ENCODE peak calls at places on chromosome 10, in ten cellular contexts. J is cardiac muscle cell; U is Right ventricle myocardium superior; A is WTC11; R is aorta; L is HFFc6; K is H54; Q is HS-27A; I is RPMI7951; Y is stimulated activated CD4-positive, alpha-beta T cell treated with anti-CD3 and anti-CD28 coated beads, Interleukin-1b, Interleukin-23, amount 100 ng/mL, for 48 hours. G is an unnamed sample.

GRCh38 chr10:69573056-69573806 is at the start of gene NEUROG3:
- DNase-seq in J (no peak), U (peak; percentile 56), A (peak; percentile 56), R (no peak), L (no peak), K (no peak), Q (no peak), I (no peak), Y (no peak), G (no peak)

GRCh38 chr10:34434119-34434594 is 380.9 kb downstream of the PARD3 start:
- DNase-seq in J (peak; percentile 73), U (no peak), A (no peak), R (no peak), L (peak; percentile 54), K (no peak), Q (peak; percentile 3), I (peak; percentile 41), Y (no peak), G (no peak)

GRCh38 chr10:69831231-69831855 is 29.6 kb downstream of the COL13A1 start:
- DNase-seq in J (no peak), U (no peak), A (no peak), R (no peak), L (peak; percentile 50), K (peak; percentile 69), Q (no peak), I (no peak), Y (no peak), G (no peak)

GRCh38 chr10:95327367-95327766 is 36.6 kb upstream of the PDLIM1 start:
- DNase-seq in J (peak; percentile 72), U (peak; percentile 75), A (no peak), R (no peak), L (peak; percentile 40), K (no peak), Q (no peak), I (peak; percentile 58), Y (no peak), G (no peak)

GRCh38 chr10:24209946-24210491 is 1.1 kb downstream of the KIAA1217 start:
- DNase-seq in J (peak; percentile 73), U (no peak), A (no peak), R (no peak), L (peak; percentile 31), K (peak; percentile 18), Q (no peak), I (peak; percentile 65), Y (peak; percentile 72), G (no peak)

GRCh38 chr10:61475449-61475873 is 22.3 kb upstream of the TMEM26 start:
- DNase-seq in J (peak; percentile 49), U (no peak), A (no peak), R (no peak), L (no peak), K (no peak), Q (no peak), I (peak; percentile 19), Y (no peak), G (peak; percentile 68)

GRCh38 chr10:88980247-88980646 is 10.4 kb upstream of the FAS start:
- DNase-seq in J (no peak), U (no peak), A (no peak), R (no peak), L (no peak), K (no peak), Q (no peak), I (no peak), Y (no peak), G (no peak)

GRCh38 chr10:1132584-1132983 is 76.4 kb downstream of the WDR37 start:
- DNase-seq in J (no peak), U (no peak), A (no peak), R (no peak), L (no peak), K (no peak), Q (no peak), I (no peak), Y (no peak), G (no peak)

GRCh38 chr10:3635248-3635647 is 149.8 kb downstream of the KLF6 start:
- DNase-seq in J (no peak), U (no peak), A (no peak), R (no peak), L (no peak), K (no peak), Q (no peak), I (no peak), Y (no peak), G (no peak)

GRCh38 chr10:107873007-107873406 is 708.5 kb upstream of the SORCS1 start:
- DNase-seq in J (no peak), U (no peak), A (no peak), R (no peak), L (no peak), K (no peak), Q (no peak), I (no peak), Y (no peak), G (no peak)

GRCh38 chr10:97874332-97874731 is 24.7 kb downstream of the GOLGA7B start:
- DNase-seq in J (no peak), U (no peak), A (no peak), R (no peak), L (no peak), K (no peak), Q (no peak), I (no peak), Y (no peak), G (no peak)

GRCh38 chr10:4519691-4520402 is 306.2 kb upstream of the AKR1E2 start:
- DNase-seq in J (peak; percentile 95), U (no peak), A (no peak), R (no peak), L (no peak), K (no peak), Q (no peak), I (peak; percentile 31), Y (no peak), G (no peak)

GRCh38 chr10:44752451-44753441 is 158.4 kb upstream of the TMEM72 start:
- DNase-seq in J (peak; percentile 78), U (no peak), A (no peak), R (no peak), L (peak; percentile 90), K (peak; percentile 14), Q (peak; percentile 60), I (peak; percentile 90), Y (no peak), G (no peak)

GRCh38 chr10:34575882-34576281 is 239.2 kb downstream of the PARD3 start:
- DNase-seq in J (peak; percentile 17), U (no peak), A (no peak), R (no peak), L (no peak), K (peak; percentile 10), Q (no peak), I (peak; percentile 28), Y (no peak), G (no peak)

GRCh38 chr10:10599994-10600393 is 417.7 kb upstream of the CELF2 start:
- DNase-seq in J (no peak), U (no peak), A (no peak), R (no peak), L (no peak), K (no peak), Q (no peak), I (no peak), Y (no peak), G (no peak)

GRCh38 chr10:20271490-20271889 is 455.3 kb downstream of the PLXDC2 start:
- DNase-seq in J (no peak), U (no peak), A (no peak), R (no peak), L (no peak), K (no peak), Q (no peak), I (no peak), Y (no peak), G (no peak)

GRCh38 chr10:72784551-72785421 is 92.8 kb downstream of the MCU start:
- DNase-seq in J (peak; percentile 91), U (peak; percentile 53), A (peak; percentile 28), R (peak; percentile 84), L (peak; percentile 88), K (peak; percentile 45), Q (peak; percentile 62), I (peak; percentile 82), Y (no peak), G (no peak)

GRCh38 chr10:110918269-110918632 is 729 bp downstream of the BBIP1 start:
- DNase-seq in J (no peak), U (peak; percentile 98), A (peak; percentile 98), R (peak; percentile 99), L (peak; percentile 95), K (peak; percentile 72), Q (peak; percentile 74), I (peak; percentile 93), Y (peak; percentile 87), G (peak; percentile 54)

GRCh38 chr10:5466451-5466996 is 32.8 kb downstream of the CALML5 start:
- DNase-seq in J (peak; percentile 87), U (no peak), A (peak; percentile 64), R (no peak), L (peak; percentile 87), K (no peak), Q (no peak), I (peak; percentile 90), Y (no peak), G (no peak)

GRCh38 chr10:72056932-72057751 is 31.2 kb downstream of the SPOCK2 start:
- DNase-seq in J (no peak), U (no peak), A (no peak), R (no peak), L (no peak), K (no peak), Q (no peak), I (no peak), Y (no peak), G (no peak)

GRCh38 chr10:24694086-24694485 is 29.6 kb downstream of the ARHGAP21 start:
- DNase-seq in J (peak; percentile 56), U (no peak), A (no peak), R (no peak), L (no peak), K (no peak), Q (no peak), I (peak; percentile 57), Y (no peak), G (no peak)

GRCh38 chr10:12504176-12504575 is 154.8 kb downstream of the CAMK1D start:
- DNase-seq in J (no peak), U (no peak), A (no peak), R (peak; percentile 63), L (no peak), K (no peak), Q (no peak), I (no peak), Y (no peak), G (no peak)

GRCh38 chr10:1874533-1874932 is 137.2 kb upstream of the ADARB2 start:
- DNase-seq in J (no peak), U (no peak), A (no peak), R (no peak), L (no peak), K (no peak), Q (no peak), I (no peak), Y (no peak), G (no peak)

GRCh38 chr10:30500534-30500933 is 66.5 kb downstream of the MAP3K8 start:
- DNase-seq in J (no peak), U (no peak), A (no peak), R (no peak), L (no peak), K (no peak), Q (no peak), I (no peak), Y (no peak), G (no peak)

GRCh38 chr10:62025901-62026879 is 124.7 kb downstream of the ARID5B start:
- DNase-seq in J (peak; percentile 39), U (no peak), A (no peak), R (no peak), L (peak; percentile 86), K (peak; percentile 30), Q (no peak), I (peak; percentile 72), Y (no peak), G (no peak)

GRCh38 chr10:119235381-119235780 is 28.0 kb downstream of the GRK5 start:
- DNase-seq in J (peak; percentile 84), U (peak; percentile 70), A (no peak), R (no peak), L (no peak), K (no peak), Q (no peak), I (peak; percentile 51), Y (peak; percentile 19), G (no peak)

GRCh38 chr10:34505338-34505737 is 309.8 kb downstream of the PARD3 start:
- DNase-seq in J (peak; percentile 28), U (no peak), A (no peak), R (no peak), L (no peak), K (no peak), Q (no peak), I (peak; percentile 65), Y (no peak), G (no peak)

GRCh38 chr10:3872700-3873099 is 87.7 kb upstream of the KLF6 start:
- DNase-seq in J (no peak), U (no peak), A (no peak), R (no peak), L (no peak), K (no peak), Q (no peak), I (no peak), Y (no peak), G (no peak)

G was measured in glomerular endothelial cell.